ENCODE peak calls at places on chromosomes 4 and X, in seven cellular contexts. J, T, P, A, E, M and Y are unnamed samples. For H3K36me3 and H3K4me1, the result is how much of the 10 kb centered on the place peaks cover.

GRCh38 chrX:39672405-39672804 is 425.4 kb downstream of the BCOR start:
- DNase-seq in J (no peak), T (no peak), P (no peak), A (no peak), E (no peak), M (no peak), Y (no peak)

GRCh38 chr4:82017680-82018079 is 356.1 kb downstream of the HNRNPD start:
- DNase-seq in J (peak), T (no peak), P (no peak), A (no peak), E (peak), M (no peak), Y (no peak)

GRCh38 chr4:185359767-185360446 is 35.8 kb downstream of the LRP2BP start:
- DNase-seq in J (no peak), T (peak), P (no peak), A (no peak), E (no peak), M (no peak), Y (no peak)

GRCh38 chrX:22118161-22118830 is 86.2 kb downstream of the PHEX start:
- DNase-seq in J (no peak), T (peak), P (no peak), A (no peak), E (no peak), M (no peak), Y (no peak)

GRCh38 chr4:112523764-112524505 is 8.0 kb upstream of the NEUROG2 start:
- DNase-seq in J (peak), T (peak), P (no peak), A (peak), E (peak), M (peak), Y (peak)

GRCh38 chr4:83569967-83570366 is 34.1 kb downstream of the GPAT3 start:
- DNase-seq in J (no peak), T (no peak), P (no peak), A (no peak), E (no peak), M (no peak), Y (no peak)

GRCh38 chr4:103002551-103002950 is 17.0 kb downstream of the SLC9B1 start:
- DNase-seq in J (no peak), T (no peak), P (no peak), A (no peak), E (no peak), M (no peak), Y (no peak)

GRCh38 chrX:150446995-150447394 is 83.9 kb downstream of the MAMLD1 start:
- DNase-seq in J (no peak), T (no peak), P (no peak), A (no peak), E (no peak), M (no peak), Y (no peak)

GRCh38 chr4:84493092-84493850 is 5.8 kb downstream of the NKX6-1 start:
- DNase-seq in J (no peak), T (no peak), P (no peak), A (no peak), E (peak), M (peak), Y (peak)

GRCh38 chr4:151537726-151538125 is 128.8 kb downstream of the FHIP1A start:
- DNase-seq in J (no peak), T (no peak), P (peak), A (no peak), E (no peak), M (no peak), Y (no peak)

GRCh38 chr4:71230613-71231012 is 108.2 kb upstream of the SLC4A4 start:
- DNase-seq in J (no peak), T (no peak), P (no peak), A (no peak), E (no peak), M (no peak), Y (no peak)

GRCh38 chrX:45497290-45497689 is 296.6 kb upstream of the DIPK2B start:
- DNase-seq in J (no peak), T (no peak), P (no peak), A (no peak), E (no peak), M (no peak), Y (no peak)

GRCh38 chr4:80231180-80231579 is 33.9 kb downstream of the PRDM8 start:
- DNase-seq in J (no peak), T (no peak), P (no peak), A (no peak), E (no peak), M (no peak), Y (no peak)

GRCh38 chr4:48796927-48797679 is 17.0 kb upstream of the FRYL start:
- DNase-seq in J (no peak), T (no peak), P (no peak), A (no peak), E (no peak), M (no peak), Y (no peak)

GRCh38 chr4:175271010-175271630 is 353.0 kb downstream of the ADAM29 start:
- DNase-seq in J (no peak), T (no peak), P (no peak), A (no peak), E (no peak), M (no peak), Y (no peak)

GRCh38 chrX:17944833-17945497 is 83.9 kb upstream of the RAI2 start:
- DNase-seq in J (peak), T (no peak), P (peak), A (no peak), E (no peak), M (no peak), Y (no peak)

GRCh38 chr4:30720021-30720655 is at the start of gene PCDH7:
- DNase-seq in J (no peak), T (no peak), P (no peak), A (no peak), E (peak), M (peak), Y (peak)

GRCh38 chr4:169312690-169313422 is 42.1 kb upstream of the SH3RF1 start:
- DNase-seq in J (no peak), T (no peak), P (no peak), A (no peak), E (no peak), M (no peak), Y (no peak)

GRCh38 chr4:180799798-180800197 is 1443.4 kb upstream of the TENM3 start:
- DNase-seq in J (no peak), T (no peak), P (no peak), A (no peak), E (no peak), M (no peak), Y (no peak)

GRCh38 chr4:73621357-73621756 is 1.1 kb upstream of the RASSF6 start:
- DNase-seq in J (no peak), T (no peak), P (no peak), A (no peak), E (no peak), M (no peak), Y (no peak)

GRCh38 chr4:182758288-182758687 is 158.9 kb downstream of the DCTD start:
- DNase-seq in J (no peak), T (no peak), P (no peak), A (no peak), E (no peak), M (no peak), Y (no peak)
- H3K36me3 ChIP-seq in J (under half), T (under half), P (under half), A (under half), E (under half), M (under half), Y (under half)

DNA sequence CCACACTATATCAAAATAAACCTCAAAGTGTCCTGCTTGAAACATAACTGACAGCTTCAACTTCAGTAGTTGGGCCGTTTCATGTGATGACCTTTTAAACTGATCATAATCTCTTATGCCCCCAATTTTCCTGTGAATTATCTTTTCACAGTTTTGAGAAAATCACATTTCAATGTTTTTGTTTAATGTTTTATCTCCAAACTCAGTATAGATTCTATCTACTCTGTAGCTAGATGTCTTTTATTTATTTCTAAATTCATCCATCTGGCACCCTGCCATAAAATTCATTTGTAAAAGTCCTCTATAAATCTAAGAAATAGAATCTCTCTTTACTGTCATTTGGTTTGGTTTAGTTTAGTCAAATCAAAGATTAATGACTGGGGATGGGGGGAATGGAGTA is 557.3 kb downstream of the ANKRD50 start:
- DNase-seq in J (no peak), T (no peak), P (no peak), A (no peak), E (no peak), M (no peak), Y (no peak)
- H3K4me1 ChIP-seq in J (under half), T (under half), P (under half), A (under half), E (under half), M (under half), Y (under half)

GRCh38 chr4:173450281-173450680 is 51.4 kb upstream of the SCRG1 start:
- DNase-seq in J (no peak), T (no peak), P (no peak), A (no peak), E (peak), M (no peak), Y (no peak)

GRCh38 chr4:173448557-173448918 is 49.6 kb upstream of the SCRG1 start:
- DNase-seq in J (no peak), T (no peak), P (no peak), A (no peak), E (no peak), M (no peak), Y (no peak)

GRCh38 chr4:173448103-173448502 is 49.2 kb upstream of the SCRG1 start:
- DNase-seq in J (no peak), T (no peak), P (no peak), A (no peak), E (no peak), M (no peak), Y (no peak)

GRCh38 chr4:173446416-173446815 is 47.5 kb upstream of the SCRG1 start:
- DNase-seq in J (no peak), T (no peak), P (no peak), A (no peak), E (no peak), M (no peak), Y (no peak)

GRCh38 chr4:173448919-173449641 is 50.2 kb upstream of the SCRG1 start:
- DNase-seq in J (no peak), T (no peak), P (no peak), A (no peak), E (peak), M (no peak), Y (no peak)
- H3K4me3 ChIP-seq in J (no peak), T (no peak), P (no peak), A (no peak), E (no peak), M (no peak), Y (no peak)

GRCh38 chr4:183288955-183289354 is 31.1 kb downstream of the CLDN22 start:
- DNase-seq in J (no peak), T (no peak), P (no peak), A (no peak), E (peak), M (peak), Y (no peak)

GRCh38 chr4:183285886-183286285 is 34.2 kb downstream of the CLDN22 start:
- DNase-seq in J (no peak), T (no peak), P (no peak), A (no peak), E (no peak), M (no peak), Y (no peak)

GRCh38 chr4:183287677-183288076 is 32.4 kb downstream of the CLDN22 start:
- DNase-seq in J (no peak), T (no peak), P (no peak), A (no peak), E (no peak), M (no peak), Y (no peak)

GRCh38 chr4:183286590-183287308 is 33.3 kb downstream of the CLDN22 start:
- DNase-seq in J (no peak), T (no peak), P (no peak), A (no peak), E (no peak), M (no peak), Y (no peak)

GRCh38 chr4:183287309-183287659 is 32.8 kb downstream of the CLDN22 start:
- DNase-seq in J (no peak), T (no peak), P (no peak), A (no peak), E (no peak), M (no peak), Y (no peak)
- H3K36me3 ChIP-seq in J (half or more), T (half or more), P (under half), A (half or more), E (under half), M (under half), Y (under half)

GRCh38 chr4:101078950-101079349 is 268.4 kb downstream of the PPP3CA start:
- DNase-seq in J (no peak), T (no peak), P (no peak), A (no peak), E (no peak), M (no peak), Y (no peak)

GRCh38 chr4:101071241-101071640 is 276.1 kb downstream of the PPP3CA start:
- DNase-seq in J (no peak), T (no peak), P (no peak), A (no peak), E (no peak), M (no peak), Y (no peak)

GRCh38 chr4:101076032-101076431 is 271.3 kb downstream of the PPP3CA start:
- DNase-seq in J (peak), T (no peak), P (no peak), A (no peak), E (no peak), M (no peak), Y (no peak)

GRCh38 chr4:101074326-101074725 is 273.0 kb downstream of the PPP3CA start:
- DNase-seq in J (no peak), T (no peak), P (no peak), A (no peak), E (no peak), M (no peak), Y (no peak)

DNA sequence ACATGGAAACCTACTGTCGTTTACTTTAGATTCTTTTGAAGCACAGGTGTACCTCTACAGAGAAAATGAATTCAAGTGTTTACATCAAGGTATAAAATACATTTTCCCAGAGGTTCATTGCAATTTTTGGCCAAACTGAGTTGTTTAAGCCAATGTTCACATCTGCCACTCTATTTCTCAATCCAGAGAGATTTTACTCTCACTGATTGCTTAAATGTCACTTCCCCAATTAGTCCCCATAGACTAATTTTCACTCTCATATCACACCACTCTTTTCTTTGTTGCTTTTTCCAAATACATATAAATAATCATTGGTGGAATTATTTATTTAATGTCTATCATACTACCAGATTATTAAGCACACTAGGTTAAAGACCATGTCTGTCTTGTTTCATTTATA is 271.8 kb downstream of the PPP3CA start:
- DNase-seq in J (no peak), T (no peak), P (no peak), A (no peak), E (no peak), M (no peak), Y (no peak)
- H3K4me1 ChIP-seq in J (under half), T (under half), P (under half), A (under half), E (under half), M (under half), Y (under half)

GRCh38 chrX:10607233-10607632 is 13.2 kb downstream of the MID1 start:
- DNase-seq in J (no peak), T (no peak), P (no peak), A (no peak), E (no peak), M (no peak), Y (no peak)

GRCh38 chrX:10615931-10616780 is 4.2 kb downstream of the MID1 start:
- DNase-seq in J (no peak), T (peak), P (peak), A (no peak), E (peak), M (no peak), Y (no peak)

GRCh38 chrX:10608099-10608498 is 12.3 kb downstream of the MID1 start:
- DNase-seq in J (no peak), T (no peak), P (no peak), A (no peak), E (no peak), M (no peak), Y (peak)

GRCh38 chrX:10612215-10612614 is 8.2 kb downstream of the MID1 start:
- DNase-seq in J (no peak), T (peak), P (no peak), A (no peak), E (no peak), M (no peak), Y (no peak)

GRCh38 chrX:10611441-10612090 is 8.8 kb downstream of the MID1 start:
- DNase-seq in J (no peak), T (peak), P (no peak), A (no peak), E (no peak), M (no peak), Y (no peak)
- H3K4me3 ChIP-seq in J (no peak), T (no peak), P (no peak), A (no peak), E (no peak), M (no peak), Y (no peak)

DNA sequence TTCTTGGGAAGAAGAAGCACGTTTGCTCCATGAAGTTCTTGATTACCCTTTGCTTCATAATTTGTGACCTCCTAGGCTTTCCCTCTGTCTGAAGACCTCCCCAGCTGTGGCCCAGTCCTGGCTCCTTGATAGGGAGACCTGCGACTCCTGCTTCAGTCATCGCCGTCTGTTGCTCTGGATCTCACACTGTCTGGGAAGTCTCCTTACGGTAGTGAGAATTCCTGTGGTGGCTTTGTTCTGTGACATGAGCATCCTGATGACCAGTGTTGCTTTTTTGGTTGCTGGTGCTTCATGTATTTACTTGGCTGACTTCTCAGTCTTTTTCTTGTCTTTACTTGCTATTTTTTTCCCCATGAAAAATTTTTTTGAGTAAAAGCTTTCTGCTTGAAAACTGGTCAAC is 44.2 kb downstream of the JADE1 start:
- DNase-seq in J (no peak), T (no peak), P (no peak), A (no peak), E (peak), M (no peak), Y (no peak)
- H3K36me3 ChIP-seq in J (half or more), T (half or more), P (under half), A (half or more), E (under half), M (under half), Y (under half)

DNA sequence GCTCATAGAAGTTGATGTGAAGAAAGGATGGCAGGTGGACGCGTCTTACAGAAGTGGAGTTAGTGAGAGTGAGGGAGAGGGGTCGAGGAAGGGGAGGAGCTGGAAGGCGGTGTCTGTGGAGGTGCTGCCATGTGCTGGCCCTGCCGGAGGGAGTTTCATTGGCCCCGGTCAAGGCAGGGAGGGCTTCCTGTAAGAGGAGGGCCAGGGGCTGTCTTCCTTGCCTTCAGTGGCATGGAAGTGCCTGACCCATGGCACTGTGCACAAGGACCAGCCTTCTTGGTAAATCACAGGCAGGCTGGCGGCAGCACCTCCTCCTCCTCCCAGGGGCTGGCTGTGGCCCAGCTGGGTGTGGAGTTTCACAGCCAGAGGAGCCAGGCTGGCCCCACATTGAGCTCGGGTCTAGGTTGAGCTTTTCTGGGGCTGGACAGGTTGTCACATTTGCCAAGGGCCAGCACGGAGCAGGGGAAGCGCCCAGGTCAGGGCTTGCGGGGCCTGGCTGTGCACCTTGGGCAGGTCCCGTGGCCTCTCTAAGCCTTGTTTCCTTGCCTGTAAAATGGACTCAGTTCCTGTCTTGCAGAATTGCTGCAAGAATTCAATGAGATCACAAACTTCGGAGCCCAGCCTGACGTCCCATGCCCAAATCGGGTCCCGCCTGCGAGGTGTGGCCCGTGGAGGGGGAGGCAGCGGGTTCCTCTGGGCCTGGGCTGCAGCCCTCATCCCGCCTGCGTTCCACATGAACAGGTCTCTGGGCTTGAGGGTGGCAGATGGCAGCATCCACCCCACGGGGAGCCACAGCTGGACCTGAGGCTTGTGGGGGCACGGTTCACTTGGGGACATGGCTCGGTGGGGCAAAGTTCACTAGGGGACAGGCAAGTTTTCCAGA is 7.0 kb downstream of the HTRA3 start:
- DNase-seq in J (no peak), T (no peak), P (no peak), A (peak), E (no peak), M (peak), Y (peak)
- H3K4me1 ChIP-seq in J (under half), T (under half), P (under half), A (under half), E (under half), M (under half), Y (under half)